ENCODE peak calls at places on chromosomes 5 and 9, in four cellular contexts. Z, D, L and M are unnamed samples. For H3K27me3, the result is how much of the 10 kb centered on the place peaks cover.

GRCh38 chr5:31561936-31562335 is 29.8 kb downstream of the C5orf22 start:
- DNase-seq in D (no peak), L (no peak), Z (no peak), M (peak)

GRCh38 chr5:74140409-74140808 is 500.1 kb downstream of the ENC1 start:
- DNase-seq in L (no peak), Z (no peak), D (peak), M (no peak)

GRCh38 chr5:140360101-140360500 is at the start of gene SLC4A9:
- DNase-seq in Z (no peak), L (no peak), D (no peak), M (no peak)

GRCh38 chr9:121738391-121738790 is 87.0 kb downstream of the DAB2IP start:
- DNase-seq in D (no peak), L (no peak), Z (no peak), M (no peak)

GRCh38 chr5:171107650-171108049 is 201.4 kb upstream of the TLX3 start:
- DNase-seq in L (no peak), Z (no peak), D (no peak), M (no peak)

GRCh38 chr5:113262674-113263073 is 172.1 kb downstream of the TSSK1B start:
- DNase-seq in D (no peak), L (no peak), Z (no peak), M (no peak)

GRCh38 chr9:18195223-18195622 is 278.7 kb upstream of the ADAMTSL1 start:
- DNase-seq in L (no peak), Z (no peak), D (no peak), M (no peak)

GRCh38 chr5:71596169-71596568 is 9.0 kb downstream of the MCCC2 start:
- DNase-seq in L (no peak), Z (no peak), D (no peak), M (no peak)

GRCh38 chr9:94005272-94005901 is 50.2 kb upstream of the BARX1 start:
- DNase-seq in L (no peak), D (peak), Z (peak), M (peak)

GRCh38 chr9:83537331-83538171 is 650 bp downstream of the FRMD3 start:
- DNase-seq in L (no peak), Z (no peak), D (peak), M (no peak)

GRCh38 chr9:36258170-36258988 is at the start of gene GNE:
- DNase-seq in Z (peak), L (peak), D (peak), M (peak)

GRCh38 chr9:6946583-6946982 is 188.8 kb downstream of the KDM4C start:
- DNase-seq in Z (no peak), L (no peak), D (no peak), M (no peak)

GRCh38 chr5:127936439-127936972 is 147.1 kb upstream of the SLC12A2 start:
- DNase-seq in D (no peak), Z (no peak), L (no peak), M (no peak)

GRCh38 chr5:108259306-108259705 is 122.6 kb downstream of the FBXL17 start:
- DNase-seq in L (no peak), D (peak), Z (no peak), M (peak)

GRCh38 chr5:122311888-122312669 is at the start of gene SNCAIP:
- DNase-seq in L (no peak), Z (peak), D (peak), M (peak)

GRCh38 chr5:3599283-3600105 is 3.9 kb downstream of the IRX1 start:
- DNase-seq in Z (no peak), D (peak), L (no peak), M (no peak)

GRCh38 chr5:35114698-35115097 is 66.9 kb upstream of the AGXT2 start:
- DNase-seq in Z (no peak), L (no peak), D (no peak), M (no peak)

GRCh38 chr9:76464706-76465105 is 5.7 kb downstream of the GCNT1 start:
- DNase-seq in D (no peak), Z (no peak), L (no peak), M (no peak)

GRCh38 chr5:180790524-180790923 is 12.1 kb downstream of the MGAT1 start:
- DNase-seq in Z (no peak), D (no peak), L (no peak), M (no peak)

DNA sequence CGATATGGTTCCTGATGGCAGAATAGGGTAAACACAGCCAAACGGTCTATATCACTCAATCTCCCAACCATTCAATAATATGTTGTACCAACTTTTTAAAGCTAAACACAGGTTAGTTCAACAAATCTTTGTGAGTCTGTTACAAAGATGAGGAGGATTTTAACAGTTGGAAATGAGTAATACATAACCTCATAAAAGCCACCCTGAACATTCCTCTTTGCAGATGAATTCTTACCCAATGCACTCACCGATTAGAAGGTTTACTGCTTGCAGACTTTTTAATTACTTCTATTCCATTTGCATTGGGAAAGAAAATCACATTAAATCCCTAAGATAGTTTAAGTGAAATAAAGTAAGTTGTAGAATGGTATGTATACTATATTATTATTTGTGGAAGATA is 23.3 kb upstream of the TRMT10B start:
- DNase-seq in Z (no peak), L (no peak), D (peak), M (no peak)
- H3K27me3 ChIP-seq in Z (under half), L (under half), D (under half), M (under half)

GRCh38 chr5:174723979-174724483 is 351 bp upstream of the MSX2 start:
- DNase-seq in D (peak), L (no peak), Z (no peak), M (no peak)
- H3K27me3 ChIP-seq in D (under half), L (under half), Z (under half), M (under half)

GRCh38 chr9:14348241-14349140 is 34.5 kb upstream of the NFIB start:
- DNase-seq in L (no peak), Z (no peak), D (no peak), M (peak)
- H3K27me3 ChIP-seq in L (under half), Z (under half), D (half or more), M (half or more)

GRCh38 chr5:141806626-141807025 is 71.6 kb downstream of the PCDH1 start:
- DNase-seq in D (no peak), L (no peak), Z (no peak), M (no peak)
- H3K27me3 ChIP-seq in D (half or more), L (under half), Z (under half), M (half or more)